ENCODE peak calls at places on chromosomes 13 and 19, in four cellular contexts. P, R, Z and C are unnamed samples.
A peak's percentile ranks its signal among the peaks of the same experiment; 100 is the strongest.

GRCh38 chr13:59856281-59856810 is 307.4 kb downstream of the DIAPH3 start:
- DNase-seq in Z (no peak), R (no peak), P (no peak), C (no peak)

GRCh38 chr19:13095934-13096890 is 6.4 kb downstream of the LYL1 start:
- DNase-seq in Z (peak; percentile 51), R (no peak), P (peak; percentile 86), C (peak; percentile 75)

GRCh38 chr13:21717817-21718216 is 46.9 kb downstream of the FGF9 start:
- DNase-seq in P (no peak), Z (no peak), R (no peak), C (no peak)

GRCh38 chr19:35040826-35041547 is 534 bp upstream of the HPN start:
- DNase-seq in P (peak; percentile 63), R (no peak), Z (peak; percentile 78), C (peak; percentile 45)

GRCh38 chr13:88068975-88069374 is 397.8 kb downstream of the SLITRK5 start:
- DNase-seq in Z (no peak), P (peak; percentile 55), R (no peak), C (peak; percentile 26)

GRCh38 chr19:8453616-8454015 is 8.8 kb downstream of the HNRNPM start:
- DNase-seq in Z (no peak), R (no peak), P (no peak), C (no peak)

GRCh38 chr19:48290923-48291700 is 21.2 kb downstream of the ZNF114 start:
- DNase-seq in Z (peak; percentile 90), R (peak; percentile 51), P (peak; percentile 84), C (peak; percentile 88)

GRCh38 chr19:12544401-12544876 is 6.8 kb downstream of the ZNF564 start:
- DNase-seq in R (no peak), P (no peak), Z (no peak), C (no peak)

GRCh38 chr19:55251296-55252081 is 7.3 kb downstream of the PPP6R1 start:
- DNase-seq in Z (no peak), P (no peak), R (no peak), C (no peak)

GRCh38 chr19:52910648-52911047 is 12.6 kb downstream of the ZNF888 start:
- DNase-seq in P (no peak), R (no peak), Z (no peak), C (no peak)

GRCh38 chr13:52127783-52128702 is 830 bp downstream of the NEK5 start:
- DNase-seq in R (peak; percentile 56), P (peak; percentile 43), Z (peak; percentile 47), C (peak; percentile 72)

GRCh38 chr13:42453091-42453645 is 120.8 kb upstream of the TNFSF11 start:
- DNase-seq in Z (no peak), P (no peak), R (no peak), C (no peak)

GRCh38 chr19:2949939-2950285 is 5.1 kb upstream of the ZNF77 start:
- DNase-seq in Z (no peak), R (no peak), P (no peak), C (peak; percentile 82)

GRCh38 chr13:113489549-113490495 is 689 bp downstream of the DCUN1D2 start:
- DNase-seq in R (no peak), Z (no peak), P (peak; percentile 51), C (peak; percentile 44)

GRCh38 chr19:10876459-10877240 is 5.3 kb downstream of the CARM1 start:
- DNase-seq in Z (no peak), R (no peak), P (no peak), C (no peak)

GRCh38 chr19:49949735-49950589 is 11.0 kb downstream of the SIGLEC11 start:
- DNase-seq in P (no peak), Z (no peak), R (no peak), C (no peak)

GRCh38 chr19:47699360-47699917 is 13.8 kb upstream of the EHD2 start:
- DNase-seq in P (peak; percentile 83), Z (peak; percentile 56), R (peak; percentile 42), C (peak; percentile 74)

GRCh38 chr19:49818691-49819331 is 722 bp downstream of the MED25 start:
- DNase-seq in P (no peak), R (no peak), Z (no peak), C (peak; percentile 51)

GRCh38 chr19:48746738-48747575 is at the start of gene IZUMO1:
- DNase-seq in P (peak; percentile 87), Z (peak; percentile 73), R (peak; percentile 69), C (peak; percentile 80)

GRCh38 chr13:48410199-48410598 is 2.7 kb downstream of the LPAR6 start:
- DNase-seq in Z (no peak), R (no peak), P (no peak), C (no peak)